ENCODE peak calls at places on chromosomes 3 and 15, in five cellular contexts. One of them, this sample, is unnamed.

GRCh38 chr3:185060655-185061054 is 92.2 kb downstream of the C3orf70 start:
- DNase-seq in stimulated activated naive CD8-positive, alpha-beta T cell treated with anti-CD3 and anti-CD28 coated beads, Interleukin-15, amount 100 ng/mL, for 72 hours: no peak
- DNase-seq in DMS 273 treated with DMSO at 0.1 percent for 48 hours: no peak
- DNase-seq in activated T-cell treated with anti-CD3 and anti-CD28 coated beads, Interleukin-2, amount 50 U/mL, for 1 hour: no peak
- DNase-seq in germinal center: no peak
- DNase-seq in this sample: no peak

GRCh38 chr3:15682766-15683165 is 81.2 kb downstream of the BTD start:
- DNase-seq in stimulated activated naive CD8-positive, alpha-beta T cell treated with anti-CD3 and anti-CD28 coated beads, Interleukin-15, amount 100 ng/mL, for 72 hours: no peak
- DNase-seq in germinal center: no peak
- DNase-seq in activated T-cell treated with anti-CD3 and anti-CD28 coated beads, Interleukin-2, amount 50 U/mL, for 1 hour: no peak
- DNase-seq in DMS 273 treated with DMSO at 0.1 percent for 48 hours: no peak
- DNase-seq in this sample: no peak

GRCh38 chr3:190384241-190384863 is 3.6 kb upstream of the CLDN16 start:
- DNase-seq in stimulated activated naive CD8-positive, alpha-beta T cell treated with anti-CD3 and anti-CD28 coated beads, Interleukin-15, amount 100 ng/mL, for 72 hours: no peak
- DNase-seq in DMS 273 treated with DMSO at 0.1 percent for 48 hours: peak
- DNase-seq in germinal center: peak
- DNase-seq in activated T-cell treated with anti-CD3 and anti-CD28 coated beads, Interleukin-2, amount 50 U/mL, for 1 hour: no peak
- DNase-seq in this sample: peak

GRCh38 chr3:41682996-41683395 is 278.9 kb downstream of the ULK4 start:
- DNase-seq in stimulated activated naive CD8-positive, alpha-beta T cell treated with anti-CD3 and anti-CD28 coated beads, Interleukin-15, amount 100 ng/mL, for 72 hours: no peak
- DNase-seq in DMS 273 treated with DMSO at 0.1 percent for 48 hours: no peak
- DNase-seq in germinal center: no peak
- DNase-seq in activated T-cell treated with anti-CD3 and anti-CD28 coated beads, Interleukin-2, amount 50 U/mL, for 1 hour: no peak
- DNase-seq in this sample: peak

GRCh38 chr3:11611271-11611893 is 32.3 kb downstream of the VGLL4 start:
- DNase-seq in stimulated activated naive CD8-positive, alpha-beta T cell treated with anti-CD3 and anti-CD28 coated beads, Interleukin-15, amount 100 ng/mL, for 72 hours: no peak
- DNase-seq in activated T-cell treated with anti-CD3 and anti-CD28 coated beads, Interleukin-2, amount 50 U/mL, for 1 hour: no peak
- DNase-seq in germinal center: no peak
- DNase-seq in DMS 273 treated with DMSO at 0.1 percent for 48 hours: no peak
- DNase-seq in this sample: no peak

GRCh38 chr3:190205739-190206138 is 85.0 kb upstream of the P3H2 start:
- DNase-seq in DMS 273 treated with DMSO at 0.1 percent for 48 hours: no peak
- DNase-seq in germinal center: no peak
- DNase-seq in activated T-cell treated with anti-CD3 and anti-CD28 coated beads, Interleukin-2, amount 50 U/mL, for 1 hour: no peak
- DNase-seq in stimulated activated naive CD8-positive, alpha-beta T cell treated with anti-CD3 and anti-CD28 coated beads, Interleukin-15, amount 100 ng/mL, for 72 hours: no peak
- DNase-seq in this sample: peak

GRCh38 chr3:65265511-65265910 is 577.7 kb upstream of the ADAMTS9 start:
- DNase-seq in DMS 273 treated with DMSO at 0.1 percent for 48 hours: no peak
- DNase-seq in stimulated activated naive CD8-positive, alpha-beta T cell treated with anti-CD3 and anti-CD28 coated beads, Interleukin-15, amount 100 ng/mL, for 72 hours: no peak
- DNase-seq in germinal center: no peak
- DNase-seq in activated T-cell treated with anti-CD3 and anti-CD28 coated beads, Interleukin-2, amount 50 U/mL, for 1 hour: no peak
- DNase-seq in this sample: no peak

GRCh38 chr15:83446904-83447708 is at the start of gene SH3GL3:
- DNase-seq in stimulated activated naive CD8-positive, alpha-beta T cell treated with anti-CD3 and anti-CD28 coated beads, Interleukin-15, amount 100 ng/mL, for 72 hours: peak
- DNase-seq in germinal center: peak
- DNase-seq in DMS 273 treated with DMSO at 0.1 percent for 48 hours: peak
- DNase-seq in activated T-cell treated with anti-CD3 and anti-CD28 coated beads, Interleukin-2, amount 50 U/mL, for 1 hour: peak
- DNase-seq in this sample: peak

GRCh38 chr3:101148001-101148400 is 154.8 kb upstream of the ABI3BP start:
- DNase-seq in activated T-cell treated with anti-CD3 and anti-CD28 coated beads, Interleukin-2, amount 50 U/mL, for 1 hour: no peak
- DNase-seq in stimulated activated naive CD8-positive, alpha-beta T cell treated with anti-CD3 and anti-CD28 coated beads, Interleukin-15, amount 100 ng/mL, for 72 hours: no peak
- DNase-seq in DMS 273 treated with DMSO at 0.1 percent for 48 hours: no peak
- DNase-seq in germinal center: no peak
- DNase-seq in this sample: no peak

GRCh38 chr15:27638950-27639349 is 460.2 kb downstream of the OCA2 start:
- DNase-seq in germinal center: no peak
- DNase-seq in DMS 273 treated with DMSO at 0.1 percent for 48 hours: no peak
- DNase-seq in activated T-cell treated with anti-CD3 and anti-CD28 coated beads, Interleukin-2, amount 50 U/mL, for 1 hour: no peak
- DNase-seq in stimulated activated naive CD8-positive, alpha-beta T cell treated with anti-CD3 and anti-CD28 coated beads, Interleukin-15, amount 100 ng/mL, for 72 hours: no peak
- DNase-seq in this sample: no peak

GRCh38 chr3:50648297-50648696 is 26.4 kb upstream of the DOCK3 start:
- DNase-seq in activated T-cell treated with anti-CD3 and anti-CD28 coated beads, Interleukin-2, amount 50 U/mL, for 1 hour: no peak
- DNase-seq in stimulated activated naive CD8-positive, alpha-beta T cell treated with anti-CD3 and anti-CD28 coated beads, Interleukin-15, amount 100 ng/mL, for 72 hours: no peak
- DNase-seq in DMS 273 treated with DMSO at 0.1 percent for 48 hours: no peak
- DNase-seq in germinal center: no peak
- DNase-seq in this sample: no peak

GRCh38 chr3:195468391-195468776 is 25.6 kb upstream of the ACAP2 start:
- DNase-seq in activated T-cell treated with anti-CD3 and anti-CD28 coated beads, Interleukin-2, amount 50 U/mL, for 1 hour: no peak
- DNase-seq in DMS 273 treated with DMSO at 0.1 percent for 48 hours: no peak
- DNase-seq in stimulated activated naive CD8-positive, alpha-beta T cell treated with anti-CD3 and anti-CD28 coated beads, Interleukin-15, amount 100 ng/mL, for 72 hours: peak
- DNase-seq in germinal center: no peak
- DNase-seq in this sample: no peak

GRCh38 chr3:42501681-42502428 is 588 bp upstream of the VIPR1 start:
- DNase-seq in DMS 273 treated with DMSO at 0.1 percent for 48 hours: no peak
- DNase-seq in activated T-cell treated with anti-CD3 and anti-CD28 coated beads, Interleukin-2, amount 50 U/mL, for 1 hour: peak
- DNase-seq in germinal center: peak
- DNase-seq in stimulated activated naive CD8-positive, alpha-beta T cell treated with anti-CD3 and anti-CD28 coated beads, Interleukin-15, amount 100 ng/mL, for 72 hours: peak
- DNase-seq in this sample: no peak

GRCh38 chr3:196422976-196423781 is 9.0 kb downstream of the UBXN7 start:
- DNase-seq in stimulated activated naive CD8-positive, alpha-beta T cell treated with anti-CD3 and anti-CD28 coated beads, Interleukin-15, amount 100 ng/mL, for 72 hours: no peak
- DNase-seq in DMS 273 treated with DMSO at 0.1 percent for 48 hours: peak
- DNase-seq in germinal center: no peak
- DNase-seq in activated T-cell treated with anti-CD3 and anti-CD28 coated beads, Interleukin-2, amount 50 U/mL, for 1 hour: no peak
- DNase-seq in this sample: no peak

GRCh38 chr3:193910886-193911738 is 224.8 kb upstream of the HES1 start:
- DNase-seq in DMS 273 treated with DMSO at 0.1 percent for 48 hours: no peak
- DNase-seq in stimulated activated naive CD8-positive, alpha-beta T cell treated with anti-CD3 and anti-CD28 coated beads, Interleukin-15, amount 100 ng/mL, for 72 hours: no peak
- DNase-seq in germinal center: no peak
- DNase-seq in activated T-cell treated with anti-CD3 and anti-CD28 coated beads, Interleukin-2, amount 50 U/mL, for 1 hour: no peak
- DNase-seq in this sample: no peak

GRCh38 chr3:172559029-172559428 is 35.8 kb upstream of the TNFSF10 start:
- DNase-seq in stimulated activated naive CD8-positive, alpha-beta T cell treated with anti-CD3 and anti-CD28 coated beads, Interleukin-15, amount 100 ng/mL, for 72 hours: no peak
- DNase-seq in germinal center: no peak
- DNase-seq in DMS 273 treated with DMSO at 0.1 percent for 48 hours: no peak
- DNase-seq in activated T-cell treated with anti-CD3 and anti-CD28 coated beads, Interleukin-2, amount 50 U/mL, for 1 hour: no peak
- DNase-seq in this sample: no peak

GRCh38 chr3:156633335-156633734 is 41.1 kb upstream of the TIPARP start:
- DNase-seq in DMS 273 treated with DMSO at 0.1 percent for 48 hours: no peak
- DNase-seq in stimulated activated naive CD8-positive, alpha-beta T cell treated with anti-CD3 and anti-CD28 coated beads, Interleukin-15, amount 100 ng/mL, for 72 hours: no peak
- DNase-seq in activated T-cell treated with anti-CD3 and anti-CD28 coated beads, Interleukin-2, amount 50 U/mL, for 1 hour: no peak
- DNase-seq in germinal center: no peak
- DNase-seq in this sample: no peak

GRCh38 chr3:127431066-127431465 is 143.2 kb upstream of the PRR20G start:
- DNase-seq in germinal center: no peak
- DNase-seq in activated T-cell treated with anti-CD3 and anti-CD28 coated beads, Interleukin-2, amount 50 U/mL, for 1 hour: no peak
- DNase-seq in DMS 273 treated with DMSO at 0.1 percent for 48 hours: peak
- DNase-seq in stimulated activated naive CD8-positive, alpha-beta T cell treated with anti-CD3 and anti-CD28 coated beads, Interleukin-15, amount 100 ng/mL, for 72 hours: no peak
- DNase-seq in this sample: no peak